ENCODE peak calls at places on chromosome 6, in five cellular contexts. One of them, this sample, is unnamed. For H3K4me1 and H3K36me3, the result is how much of the 10 kb centered on the place peaks cover.

GRCh38 chr6:11921017-11921438 is 91.1 kb upstream of the HIVEP1 start:
- DNase-seq in ovary: peak
- DNase-seq in CD8-positive, alpha-beta memory T cell: no peak
- DNase-seq in GM23248: peak
- DNase-seq in HepG2: no peak
- DNase-seq in this sample: no peak

GRCh38 chr6:166904101-166904746 is 52.1 kb downstream of the RNASET2 start:
- DNase-seq in CD8-positive, alpha-beta memory T cell: no peak
- DNase-seq in HepG2: no peak
- DNase-seq in ovary: no peak
- DNase-seq in GM23248: no peak
- DNase-seq in this sample: no peak

GRCh38 chr6:13315896-13316295 is 12.4 kb downstream of the TBC1D7 start:
- DNase-seq in CD8-positive, alpha-beta memory T cell: no peak
- DNase-seq in GM23248: no peak
- DNase-seq in HepG2: no peak
- DNase-seq in ovary: no peak
- DNase-seq in this sample: no peak

GRCh38 chr6:28808383-28808782 is 115.4 kb downstream of the TRIM27 start:
- DNase-seq in HepG2: no peak
- DNase-seq in CD8-positive, alpha-beta memory T cell: no peak
- DNase-seq in ovary: no peak
- DNase-seq in GM23248: no peak
- DNase-seq in this sample: no peak

GRCh38 chr6:27742833-27743573 is 169.2 kb downstream of the OR2B2 start:
- DNase-seq in ovary: no peak
- DNase-seq in HepG2: no peak
- DNase-seq in GM23248: no peak
- DNase-seq in CD8-positive, alpha-beta memory T cell: no peak
- DNase-seq in this sample: no peak

GRCh38 chr6:126181173-126181741 is 158.7 kb upstream of the CENPW start:
- DNase-seq in GM23248: no peak
- DNase-seq in HepG2: peak
- DNase-seq in ovary: no peak
- DNase-seq in CD8-positive, alpha-beta memory T cell: no peak
- DNase-seq in this sample: no peak

GRCh38 chr6:52994789-52995078 is 350 bp downstream of the GSTA4 start:
- DNase-seq in HepG2: no peak
- DNase-seq in ovary: peak
- DNase-seq in GM23248: no peak
- DNase-seq in CD8-positive, alpha-beta memory T cell: peak
- DNase-seq in this sample: peak

GRCh38 chr6:149249370-149250357 is 67.8 kb upstream of the TAB2 start:
- DNase-seq in GM23248: no peak
- DNase-seq in ovary: no peak
- DNase-seq in HepG2: peak
- DNase-seq in CD8-positive, alpha-beta memory T cell: no peak
- DNase-seq in this sample: no peak

GRCh38 chr6:169092375-169092774 is 161.3 kb downstream of the THBS2 start:
- DNase-seq in HepG2: no peak
- DNase-seq in GM23248: peak
- DNase-seq in ovary: no peak
- DNase-seq in CD8-positive, alpha-beta memory T cell: no peak
- DNase-seq in this sample: no peak

GRCh38 chr6:37868447-37868825 is 48.9 kb downstream of the ZFAND3 start:
- DNase-seq in HepG2: no peak
- DNase-seq in GM23248: peak
- DNase-seq in ovary: no peak
- DNase-seq in CD8-positive, alpha-beta memory T cell: no peak
- DNase-seq in this sample: no peak

GRCh38 chr6:111842891-111843290 is 30.4 kb downstream of the FYN start:
- DNase-seq in GM23248: no peak
- DNase-seq in HepG2: peak
- DNase-seq in CD8-positive, alpha-beta memory T cell: no peak
- DNase-seq in ovary: no peak
- DNase-seq in this sample: no peak

GRCh38 chr6:130900913-130901312 is 73.7 kb downstream of the SMLR1 start:
- DNase-seq in CD8-positive, alpha-beta memory T cell: no peak
- DNase-seq in GM23248: peak
- DNase-seq in ovary: peak
- DNase-seq in HepG2: no peak
- DNase-seq in this sample: no peak

GRCh38 chr6:111758608-111759293 is 114.5 kb downstream of the FYN start:
- DNase-seq in HepG2: no peak
- DNase-seq in CD8-positive, alpha-beta memory T cell: no peak
- DNase-seq in ovary: no peak
- DNase-seq in GM23248: no peak
- DNase-seq in this sample: no peak

GRCh38 chr6:100622907-100623692 is 158.4 kb upstream of the SIM1 start:
- DNase-seq in ovary: no peak
- DNase-seq in HepG2: no peak
- DNase-seq in CD8-positive, alpha-beta memory T cell: no peak
- DNase-seq in GM23248: peak
- DNase-seq in this sample: no peak

GRCh38 chr6:101163611-101164010 is 229.9 kb upstream of the GRIK2 start:
- DNase-seq in CD8-positive, alpha-beta memory T cell: no peak
- DNase-seq in GM23248: no peak
- DNase-seq in HepG2: no peak
- DNase-seq in ovary: no peak
- DNase-seq in this sample: no peak

DNA sequence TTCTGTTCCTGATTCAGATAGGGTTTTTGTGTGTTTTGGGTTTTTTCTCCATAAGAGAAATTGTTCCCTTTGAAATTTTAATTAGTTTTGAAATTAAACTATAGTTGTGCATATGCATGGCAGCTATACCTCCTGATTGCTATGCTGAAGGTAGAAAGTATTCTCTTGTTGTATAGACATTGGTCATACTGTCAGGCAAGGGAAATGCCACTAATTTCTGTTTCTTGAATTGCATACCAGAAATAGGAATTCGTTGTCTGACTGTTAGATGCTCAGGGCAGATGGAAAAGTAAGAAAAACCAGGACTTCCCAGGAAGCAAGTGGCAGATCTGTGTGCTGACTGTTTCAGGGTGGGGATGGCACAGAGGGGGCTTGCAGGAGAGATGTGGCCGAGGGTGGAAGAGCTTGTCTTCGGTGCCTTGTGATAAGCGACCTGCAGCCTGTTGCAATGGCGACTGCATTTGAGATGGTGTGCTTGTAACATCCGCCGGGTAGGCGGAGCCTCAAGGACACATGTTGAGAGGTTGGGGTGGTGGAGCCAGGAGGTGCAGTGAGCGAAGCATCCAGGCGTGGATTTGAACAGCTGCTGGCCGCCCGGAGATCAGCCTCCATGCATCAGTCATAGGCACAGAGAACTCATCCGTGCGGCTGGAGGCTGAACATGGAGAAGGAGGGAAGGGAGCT is 42.8 kb downstream of the RREB1 start:
- DNase-seq in HepG2: no peak
- DNase-seq in ovary: no peak
- DNase-seq in CD8-positive, alpha-beta memory T cell: no peak
- DNase-seq in GM23248: no peak
- DNase-seq in this sample: no peak
- H3K4me1 ChIP-seq in HepG2: half or more
- H3K4me1 ChIP-seq in ovary: under half
- H3K4me1 ChIP-seq in CD8-positive, alpha-beta memory T cell: half or more
- H3K4me1 ChIP-seq in GM23248: half or more
- H3K4me1 ChIP-seq in this sample: half or more

GRCh38 chr6:82909551-82909950 is 156.1 kb downstream of the UBE3D start:
- DNase-seq in ovary: no peak
- DNase-seq in HepG2: no peak
- DNase-seq in GM23248: peak
- DNase-seq in CD8-positive, alpha-beta memory T cell: no peak
- DNase-seq in this sample: no peak
- H3K36me3 ChIP-seq in ovary: under half
- H3K36me3 ChIP-seq in HepG2: under half
- H3K36me3 ChIP-seq in GM23248: under half
- H3K36me3 ChIP-seq in CD8-positive, alpha-beta memory T cell: under half
- H3K36me3 ChIP-seq in this sample: under half

GRCh38 chr6:35267897-35268296 is 8.4 kb downstream of the ZNF76 start:
- DNase-seq in GM23248: no peak
- DNase-seq in HepG2: no peak
- DNase-seq in ovary: no peak
- DNase-seq in CD8-positive, alpha-beta memory T cell: no peak
- DNase-seq in this sample: no peak
- H3K4me1 ChIP-seq in GM23248: under half
- H3K4me1 ChIP-seq in HepG2: under half
- H3K4me1 ChIP-seq in ovary: under half
- H3K4me1 ChIP-seq in CD8-positive, alpha-beta memory T cell: under half
- H3K4me1 ChIP-seq in this sample: under half

DNA sequence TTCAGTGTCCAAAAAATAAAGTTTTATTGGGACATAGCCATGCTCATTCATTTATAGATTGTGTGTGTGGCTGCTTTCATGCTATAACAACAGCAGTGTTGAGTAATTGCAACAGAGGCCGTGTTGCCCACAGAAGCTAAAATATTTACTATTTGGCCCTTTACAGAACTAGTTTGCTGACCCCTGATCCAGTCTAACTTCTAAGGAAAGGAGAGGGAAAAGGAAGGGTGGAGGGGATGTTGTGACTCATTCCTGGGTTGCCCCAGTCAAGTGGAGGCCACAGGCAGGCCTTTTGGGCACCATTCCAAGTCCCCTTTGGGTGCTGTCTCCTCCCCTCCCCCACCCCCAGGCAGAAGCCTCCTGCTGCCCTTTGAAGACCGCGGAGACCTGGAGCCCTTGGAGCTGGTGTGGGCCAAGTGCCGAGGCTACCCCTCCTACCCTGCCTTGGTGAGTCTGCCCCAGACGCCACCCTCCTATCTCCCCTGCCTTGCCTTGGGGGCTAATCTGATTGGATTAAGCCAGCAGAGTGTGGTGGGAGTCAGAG is 28.4 kb downstream of the BRPF3 start:
- DNase-seq in GM23248: no peak
- DNase-seq in CD8-positive, alpha-beta memory T cell: no peak
- DNase-seq in HepG2: no peak
- DNase-seq in ovary: no peak
- DNase-seq in this sample: no peak
- H3K36me3 ChIP-seq in GM23248: under half
- H3K36me3 ChIP-seq in CD8-positive, alpha-beta memory T cell: under half
- H3K36me3 ChIP-seq in HepG2: half or more
- H3K36me3 ChIP-seq in ovary: under half
- H3K36me3 ChIP-seq in this sample: half or more

DNA sequence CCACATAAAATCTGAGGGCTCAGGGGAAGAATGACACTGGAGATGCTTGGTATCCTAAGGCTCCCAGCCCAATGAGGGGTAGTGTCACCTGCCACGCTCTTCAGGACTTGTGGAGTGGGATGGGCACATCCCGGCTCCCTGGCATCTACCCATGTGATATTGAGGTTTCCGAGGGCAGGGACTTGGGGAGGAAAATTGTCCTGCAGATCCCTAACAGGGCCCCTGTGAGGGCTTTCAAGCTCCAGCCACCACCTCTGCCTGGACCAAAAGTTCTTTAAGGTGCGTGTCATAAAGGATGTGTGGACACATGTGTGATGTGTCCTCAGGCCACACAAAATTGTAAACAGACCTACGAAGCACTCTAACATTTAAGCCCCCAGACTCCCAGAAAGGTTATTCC is 2.5 kb downstream of the SCML4 start:
- DNase-seq in GM23248: no peak
- DNase-seq in HepG2: no peak
- DNase-seq in CD8-positive, alpha-beta memory T cell: no peak
- DNase-seq in ovary: no peak
- DNase-seq in this sample: no peak
- H3K4me1 ChIP-seq in GM23248: under half
- H3K4me1 ChIP-seq in HepG2: half or more
- H3K4me1 ChIP-seq in CD8-positive, alpha-beta memory T cell: half or more
- H3K4me1 ChIP-seq in ovary: under half
- H3K4me1 ChIP-seq in this sample: half or more

GRCh38 chr6:152053332-152053731 is 245.8 kb downstream of the ESR1 start:
- DNase-seq in CD8-positive, alpha-beta memory T cell: no peak
- DNase-seq in GM23248: no peak
- DNase-seq in HepG2: no peak
- DNase-seq in ovary: no peak
- DNase-seq in this sample: no peak
- H3K36me3 ChIP-seq in CD8-positive, alpha-beta memory T cell: under half
- H3K36me3 ChIP-seq in GM23248: under half
- H3K36me3 ChIP-seq in HepG2: under half
- H3K36me3 ChIP-seq in ovary: under half
- H3K36me3 ChIP-seq in this sample: under half

GRCh38 chr6:63663147-63663877 is 27.7 kb downstream of the PHF3 start:
- DNase-seq in ovary: no peak
- DNase-seq in GM23248: peak
- DNase-seq in CD8-positive, alpha-beta memory T cell: no peak
- DNase-seq in HepG2: no peak
- DNase-seq in this sample: no peak

GRCh38 chr6:63661769-63662168 is 26.2 kb downstream of the PHF3 start:
- DNase-seq in GM23248: no peak
- DNase-seq in ovary: no peak
- DNase-seq in HepG2: no peak
- DNase-seq in CD8-positive, alpha-beta memory T cell: no peak
- DNase-seq in this sample: no peak

GRCh38 chr6:63660737-63661136 is 25.1 kb downstream of the PHF3 start:
- DNase-seq in CD8-positive, alpha-beta memory T cell: no peak
- DNase-seq in ovary: no peak
- DNase-seq in HepG2: peak
- DNase-seq in GM23248: no peak
- DNase-seq in this sample: no peak

GRCh38 chr6:63663882-63664281 is 28.3 kb downstream of the PHF3 start:
- DNase-seq in CD8-positive, alpha-beta memory T cell: no peak
- DNase-seq in GM23248: no peak
- DNase-seq in ovary: no peak
- DNase-seq in HepG2: no peak
- DNase-seq in this sample: no peak
- H3K4me1 ChIP-seq in CD8-positive, alpha-beta memory T cell: half or more
- H3K4me1 ChIP-seq in GM23248: under half
- H3K4me1 ChIP-seq in ovary: under half
- H3K4me1 ChIP-seq in HepG2: under half
- H3K4me1 ChIP-seq in this sample: under half